ENCODE peak calls at places on chromosomes 11 and 22, in four cellular contexts. M is Right ventricle myocardium inferior; S is stimulated activated CD4-positive, alpha-beta T cell treated with anti-CD3 and anti-CD28 coated beads, TNF-alpha, amount 100 ng/mL, for 48 hours; J is endodermal cell. L is an unnamed sample.

GRCh38 chr11:65014146-65014960 is at the start of gene ARL2:
- DNase-seq in S (no peak), J (no peak), M (peak), L (peak)

GRCh38 chr22:45469573-45470383 is 32.9 kb upstream of the FBLN1 start:
- DNase-seq in S (no peak), M (no peak), J (no peak), L (peak)

GRCh38 chr11:111635706-111636045 is 33.4 kb downstream of the SIK2 start:
- DNase-seq in S (no peak), J (no peak), M (no peak), L (no peak)

GRCh38 chr22:46661221-46661851 is 41.1 kb downstream of the GRAMD4 start:
- DNase-seq in M (no peak), J (no peak), S (peak), L (peak)

GRCh38 chr11:27012254-27012921 is 18.5 kb downstream of the FIBIN start:
- DNase-seq in J (no peak), M (no peak), S (no peak), L (no peak)

GRCh38 chr11:75283391-75283931 is 42.9 kb downstream of the TPBGL start:
- DNase-seq in J (no peak), S (no peak), M (no peak), L (no peak)

GRCh38 chr11:12606597-12606996 is 67.6 kb upstream of the TEAD1 start:
- DNase-seq in S (no peak), M (no peak), J (no peak), L (no peak)

GRCh38 chr11:121586727-121587126 is 134.0 kb upstream of the SORL1-AS1 start:
- DNase-seq in J (no peak), M (no peak), S (no peak), L (no peak)

GRCh38 chr11:110134120-110134519 is 40.9 kb downstream of the ZC3H12C start:
- DNase-seq in M (no peak), J (no peak), S (no peak), L (no peak)

GRCh38 chr11:11931461-11932055 is 76.9 kb downstream of the DKK3 start:
- DNase-seq in J (no peak), M (no peak), S (no peak), L (peak)

GRCh38 chr22:30763815-30764686 is 69.4 kb downstream of the OSBP2 start:
- DNase-seq in M (no peak), S (peak), J (peak), L (peak)

GRCh38 chr11:114307524-114308203 is 11.5 kb downstream of the NNMT start:
- DNase-seq in M (peak), S (no peak), J (no peak), L (no peak)

GRCh38 chr22:17097062-17097461 is 12.3 kb downstream of the IL17RA start:
- DNase-seq in J (no peak), S (no peak), M (no peak), L (no peak)

GRCh38 chr11:86278226-86278625 is 23.8 kb upstream of the HIKESHI start:
- DNase-seq in S (no peak), J (no peak), M (no peak), L (no peak)

GRCh38 chr11:19370100-19370861 is 129.5 kb upstream of the E2F8 start:
- DNase-seq in J (no peak), M (no peak), S (no peak), L (peak)

GRCh38 chr11:32991427-32991826 is 24.3 kb upstream of the DEPDC7 start:
- DNase-seq in J (no peak), M (no peak), S (no peak), L (no peak)

GRCh38 chr22:38411016-38411415 is 44.0 kb downstream of the KCNJ4 start:
- DNase-seq in J (no peak), S (no peak), M (no peak), L (no peak)

GRCh38 chr22:23555118-23555517 is 25.0 kb downstream of the IGLL1 start:
- DNase-seq in M (no peak), J (no peak), S (no peak), L (no peak)

GRCh38 chr22:23414727-23415489 is 165.2 kb downstream of the IGLL1 start:
- DNase-seq in S (no peak), J (no peak), M (no peak), L (no peak)

GRCh38 chr11:81869337-81870065 is 864.2 kb downstream of the FAM181B start:
- DNase-seq in M (no peak), J (no peak), S (peak), L (no peak)

GRCh38 chr11:34136420-34136819 is 31.0 kb downstream of the NAT10 start:
- DNase-seq in J (no peak), M (no peak), S (no peak), L (no peak)

GRCh38 chr11:106888386-106888785 is 129.9 kb downstream of the GUCY1A2 start:
- DNase-seq in J (no peak), S (no peak), M (no peak), L (no peak)

GRCh38 chr11:109015283-109015682 is 350.4 kb downstream of the DDX10 start:
- DNase-seq in J (no peak), M (no peak), S (no peak), L (peak)

L was measured in RWPE1.